ENCODE peak calls at places on chromosomes 5 and 9, in eight cellular contexts. One of them, this sample, is unnamed.

GRCh38 chr5:171897231-171897630 is 109.2 kb downstream of the FBXW11 start:
- DNase-seq in tibial nerve: no peak
- DNase-seq in fibroblast of mammary gland: no peak
- DNase-seq in ovary: no peak
- DNase-seq in CD8-positive, alpha-beta T cell: no peak
- DNase-seq in heart left ventricle: no peak
- DNase-seq in lower lobe of right lung: no peak
- DNase-seq in bronchial epithelial cell: no peak
- DNase-seq in this sample: no peak

GRCh38 chr5:146722361-146722779 is 156.2 kb downstream of the PPP2R2B start:
- DNase-seq in CD8-positive, alpha-beta T cell: no peak
- DNase-seq in fibroblast of mammary gland: peak; percentile 21
- DNase-seq in tibial nerve: no peak
- DNase-seq in ovary: no peak
- DNase-seq in heart left ventricle: no peak
- DNase-seq in lower lobe of right lung: no peak
- DNase-seq in bronchial epithelial cell: peak; percentile 59
- DNase-seq in this sample: no peak

GRCh38 chr9:92964981-92965758 is 17.8 kb downstream of the FGD3 start:
- DNase-seq in ovary: no peak
- DNase-seq in fibroblast of mammary gland: no peak
- DNase-seq in CD8-positive, alpha-beta T cell: peak; percentile 69
- DNase-seq in heart left ventricle: no peak
- DNase-seq in tibial nerve: no peak
- DNase-seq in lower lobe of right lung: peak; percentile 74
- DNase-seq in bronchial epithelial cell: no peak
- DNase-seq in this sample: peak; percentile 51

GRCh38 chr9:136858452-136858843 is 6.3 kb downstream of the MAMDC4 start:
- DNase-seq in tibial nerve: no peak
- DNase-seq in fibroblast of mammary gland: no peak
- DNase-seq in CD8-positive, alpha-beta T cell: no peak
- DNase-seq in lower lobe of right lung: no peak
- DNase-seq in bronchial epithelial cell: no peak
- DNase-seq in ovary: peak; percentile 21
- DNase-seq in heart left ventricle: no peak
- DNase-seq in this sample: no peak

GRCh38 chr5:108061941-108062340 is 320.0 kb downstream of the FBXL17 start:
- DNase-seq in CD8-positive, alpha-beta T cell: no peak
- DNase-seq in heart left ventricle: no peak
- DNase-seq in fibroblast of mammary gland: peak; percentile 51
- DNase-seq in lower lobe of right lung: no peak
- DNase-seq in bronchial epithelial cell: no peak
- DNase-seq in tibial nerve: no peak
- DNase-seq in ovary: no peak
- DNase-seq in this sample: no peak

GRCh38 chr5:170633235-170634041 is 129.6 kb downstream of the KCNIP1 start:
- DNase-seq in heart left ventricle: peak; percentile 78
- DNase-seq in tibial nerve: peak; percentile 82
- DNase-seq in ovary: peak; percentile 60
- DNase-seq in lower lobe of right lung: no peak
- DNase-seq in CD8-positive, alpha-beta T cell: no peak
- DNase-seq in fibroblast of mammary gland: peak; percentile 85
- DNase-seq in bronchial epithelial cell: peak; percentile 28
- DNase-seq in this sample: no peak

GRCh38 chr5:132837868-132838267 is 7.4 kb upstream of the SHROOM1 start:
- DNase-seq in ovary: no peak
- DNase-seq in fibroblast of mammary gland: no peak
- DNase-seq in bronchial epithelial cell: no peak
- DNase-seq in heart left ventricle: no peak
- DNase-seq in lower lobe of right lung: no peak
- DNase-seq in tibial nerve: no peak
- DNase-seq in CD8-positive, alpha-beta T cell: no peak
- DNase-seq in this sample: no peak

GRCh38 chr5:169717298-169717697 is 80.2 kb downstream of the DOCK2 start:
- DNase-seq in CD8-positive, alpha-beta T cell: no peak
- DNase-seq in lower lobe of right lung: no peak
- DNase-seq in tibial nerve: no peak
- DNase-seq in ovary: no peak
- DNase-seq in fibroblast of mammary gland: no peak
- DNase-seq in bronchial epithelial cell: peak; percentile 95
- DNase-seq in heart left ventricle: no peak
- DNase-seq in this sample: no peak

GRCh38 chr5:180689071-180689694 is 39.8 kb upstream of the FLT4 start:
- DNase-seq in lower lobe of right lung: no peak
- DNase-seq in ovary: no peak
- DNase-seq in bronchial epithelial cell: no peak
- DNase-seq in tibial nerve: no peak
- DNase-seq in fibroblast of mammary gland: peak; percentile 20
- DNase-seq in CD8-positive, alpha-beta T cell: peak; percentile 53
- DNase-seq in heart left ventricle: no peak
- DNase-seq in this sample: peak; percentile 24

GRCh38 chr5:80754900-80755299 is 100.1 kb upstream of the DHFR start:
- DNase-seq in ovary: no peak
- DNase-seq in CD8-positive, alpha-beta T cell: no peak
- DNase-seq in bronchial epithelial cell: no peak
- DNase-seq in heart left ventricle: no peak
- DNase-seq in lower lobe of right lung: no peak
- DNase-seq in fibroblast of mammary gland: peak; percentile 39
- DNase-seq in tibial nerve: peak; percentile 33
- DNase-seq in this sample: no peak

GRCh38 chr5:156391139-156391538 is 64.2 kb downstream of the SGCD start:
- DNase-seq in tibial nerve: no peak
- DNase-seq in CD8-positive, alpha-beta T cell: no peak
- DNase-seq in lower lobe of right lung: no peak
- DNase-seq in bronchial epithelial cell: peak; percentile 77
- DNase-seq in heart left ventricle: no peak
- DNase-seq in fibroblast of mammary gland: peak; percentile 43
- DNase-seq in ovary: no peak
- DNase-seq in this sample: no peak

GRCh38 chr5:109567374-109568044 is 122.2 kb upstream of the MAN2A1 start:
- DNase-seq in fibroblast of mammary gland: peak; percentile 93
- DNase-seq in heart left ventricle: no peak
- DNase-seq in CD8-positive, alpha-beta T cell: no peak
- DNase-seq in bronchial epithelial cell: peak; percentile 41
- DNase-seq in ovary: no peak
- DNase-seq in tibial nerve: peak; percentile 22
- DNase-seq in lower lobe of right lung: no peak
- DNase-seq in this sample: no peak

GRCh38 chr5:142674438-142675210 is 11.3 kb downstream of the FGF1 start:
- DNase-seq in bronchial epithelial cell: peak; percentile 64
- DNase-seq in fibroblast of mammary gland: peak; percentile 90
- DNase-seq in lower lobe of right lung: no peak
- DNase-seq in tibial nerve: no peak
- DNase-seq in heart left ventricle: peak; percentile 61
- DNase-seq in ovary: no peak
- DNase-seq in CD8-positive, alpha-beta T cell: no peak
- DNase-seq in this sample: no peak
- TF ChIP-seq CTCF in bronchial epithelial cell: no peak
- TF ChIP-seq CTCF in fibroblast of mammary gland: no peak
- TF ChIP-seq CTCF in lower lobe of right lung: no peak
- TF ChIP-seq CTCF in tibial nerve: no peak
- TF ChIP-seq CTCF in heart left ventricle: no peak
- TF ChIP-seq CTCF in ovary: no peak
- TF ChIP-seq CTCF in CD8-positive, alpha-beta T cell: no peak
- TF ChIP-seq CTCF in this sample: no peak

DNA sequence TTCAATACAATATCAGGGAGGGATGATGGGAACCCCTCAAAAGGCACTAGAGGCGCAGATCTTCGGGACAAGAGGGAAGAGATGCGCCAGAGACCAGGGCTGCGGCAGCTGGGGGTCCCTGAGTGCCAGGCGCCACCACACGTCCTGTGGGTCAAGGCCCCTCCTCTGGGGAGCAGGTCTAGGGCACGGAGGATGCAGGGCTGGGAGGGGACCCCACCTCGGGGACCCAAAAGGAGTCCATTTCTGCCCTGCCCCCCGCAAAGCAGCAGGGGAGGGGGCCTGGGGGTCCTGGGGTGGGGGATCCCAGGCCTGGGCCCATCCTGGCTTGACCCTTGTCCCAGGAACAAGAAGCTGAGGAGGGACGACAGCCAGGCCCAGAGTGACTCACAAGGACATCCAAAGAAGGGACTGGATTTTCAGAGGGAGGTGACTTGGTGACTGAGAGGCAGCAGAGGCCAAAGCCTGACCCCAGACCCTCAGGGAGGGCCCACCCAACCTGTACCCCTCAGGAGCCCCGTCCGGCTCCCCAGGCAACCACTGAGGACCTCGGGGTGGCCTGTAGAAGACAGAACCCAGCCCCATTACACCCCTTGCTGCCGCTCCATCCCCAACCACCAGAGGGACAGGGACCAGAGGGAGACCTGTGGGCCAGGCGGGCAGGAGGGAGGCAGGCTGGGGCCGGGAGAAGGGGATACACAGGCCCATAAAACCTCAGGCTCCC is 54.2 kb downstream of the LRSAM1 start:
- DNase-seq in tibial nerve: no peak
- DNase-seq in lower lobe of right lung: no peak
- DNase-seq in heart left ventricle: no peak
- DNase-seq in bronchial epithelial cell: no peak
- DNase-seq in CD8-positive, alpha-beta T cell: peak; percentile 26
- DNase-seq in ovary: no peak
- DNase-seq in fibroblast of mammary gland: peak; percentile 32
- DNase-seq in this sample: no peak
- TF ChIP-seq CTCF in tibial nerve: peak; percentile 33
- TF ChIP-seq CTCF in lower lobe of right lung: peak; percentile 31
- TF ChIP-seq CTCF in heart left ventricle: peak; percentile 32
- TF ChIP-seq CTCF in bronchial epithelial cell: peak; percentile 65
- TF ChIP-seq CTCF in CD8-positive, alpha-beta T cell: no peak
- TF ChIP-seq CTCF in ovary: peak; percentile 57
- TF ChIP-seq CTCF in fibroblast of mammary gland: peak; percentile 50
- TF ChIP-seq CTCF in this sample: no peak

DNA sequence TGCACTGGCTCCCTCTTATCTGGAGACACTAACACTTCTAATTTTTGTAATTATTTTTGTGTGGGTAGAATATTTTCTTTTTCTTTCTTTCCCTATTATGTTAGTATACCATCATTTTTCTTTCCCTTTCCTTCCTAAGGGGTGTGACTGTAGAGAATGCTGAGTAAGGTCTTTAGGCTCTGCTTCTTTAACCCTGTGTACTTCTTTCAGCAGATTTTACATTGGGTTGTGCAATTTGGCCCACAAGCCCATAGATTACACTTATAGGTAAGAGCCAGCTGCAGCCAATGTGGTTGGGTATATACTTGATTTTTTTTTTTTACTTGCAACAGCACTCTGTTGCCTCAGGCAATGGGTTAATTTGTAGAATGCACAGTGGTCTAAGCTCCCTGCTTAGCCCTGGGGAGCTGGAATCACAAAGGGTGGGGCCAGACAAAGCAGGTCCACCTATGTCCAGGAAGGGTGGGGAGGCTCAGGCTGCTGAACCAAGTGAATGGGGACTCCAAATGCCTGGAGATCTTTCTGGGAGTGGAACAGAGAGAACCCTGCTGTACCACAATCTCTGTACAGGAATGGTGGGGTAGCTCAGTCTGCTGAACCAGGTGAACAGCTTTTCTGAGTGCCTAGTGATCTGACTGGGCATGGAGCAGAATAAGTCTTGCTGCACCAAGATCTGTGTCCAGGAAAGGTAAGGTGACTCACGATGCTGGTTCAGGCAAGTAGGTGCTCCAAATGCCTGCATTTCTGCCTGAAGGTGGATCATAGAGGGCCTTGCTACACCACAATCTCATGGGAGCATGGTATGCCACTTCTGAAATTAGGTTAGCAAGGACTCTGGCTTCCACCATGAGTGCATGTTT is 64.9 kb downstream of the SLC25A46 start:
- DNase-seq in fibroblast of mammary gland: no peak
- DNase-seq in CD8-positive, alpha-beta T cell: no peak
- DNase-seq in ovary: no peak
- DNase-seq in bronchial epithelial cell: peak; percentile 97
- DNase-seq in tibial nerve: no peak
- DNase-seq in lower lobe of right lung: no peak
- DNase-seq in heart left ventricle: no peak
- DNase-seq in this sample: no peak
- TF ChIP-seq CTCF in fibroblast of mammary gland: no peak
- TF ChIP-seq CTCF in CD8-positive, alpha-beta T cell: no peak
- TF ChIP-seq CTCF in ovary: no peak
- TF ChIP-seq CTCF in bronchial epithelial cell: peak; percentile 36
- TF ChIP-seq CTCF in tibial nerve: no peak
- TF ChIP-seq CTCF in lower lobe of right lung: no peak
- TF ChIP-seq CTCF in heart left ventricle: no peak
- TF ChIP-seq CTCF in this sample: no peak

GRCh38 chr5:32713396-32714381 is 2.6 kb downstream of the NPR3 start:
- DNase-seq in bronchial epithelial cell: peak; percentile 64
- DNase-seq in CD8-positive, alpha-beta T cell: no peak
- DNase-seq in fibroblast of mammary gland: peak; percentile 20
- DNase-seq in tibial nerve: no peak
- DNase-seq in heart left ventricle: peak; percentile 44
- DNase-seq in lower lobe of right lung: peak; percentile 60
- DNase-seq in ovary: peak; percentile 14
- DNase-seq in this sample: no peak

GRCh38 chr5:32710859-32711692 is at the start of gene NPR3:
- DNase-seq in bronchial epithelial cell: no peak
- DNase-seq in tibial nerve: no peak
- DNase-seq in ovary: peak; percentile 30
- DNase-seq in fibroblast of mammary gland: peak; percentile 40
- DNase-seq in CD8-positive, alpha-beta T cell: no peak
- DNase-seq in lower lobe of right lung: no peak
- DNase-seq in heart left ventricle: peak; percentile 30
- DNase-seq in this sample: no peak

GRCh38 chr5:32714836-32715235 is 3.7 kb downstream of the NPR3 start:
- DNase-seq in CD8-positive, alpha-beta T cell: no peak
- DNase-seq in fibroblast of mammary gland: no peak
- DNase-seq in tibial nerve: no peak
- DNase-seq in lower lobe of right lung: no peak
- DNase-seq in heart left ventricle: no peak
- DNase-seq in ovary: no peak
- DNase-seq in bronchial epithelial cell: no peak
- DNase-seq in this sample: no peak

GRCh38 chr5:32711693-32712462 is 757 bp downstream of the NPR3 start:
- DNase-seq in bronchial epithelial cell: no peak
- DNase-seq in tibial nerve: no peak
- DNase-seq in lower lobe of right lung: peak; percentile 54
- DNase-seq in fibroblast of mammary gland: peak; percentile 31
- DNase-seq in ovary: peak; percentile 21
- DNase-seq in CD8-positive, alpha-beta T cell: no peak
- DNase-seq in heart left ventricle: peak; percentile 20
- DNase-seq in this sample: no peak

DNA sequence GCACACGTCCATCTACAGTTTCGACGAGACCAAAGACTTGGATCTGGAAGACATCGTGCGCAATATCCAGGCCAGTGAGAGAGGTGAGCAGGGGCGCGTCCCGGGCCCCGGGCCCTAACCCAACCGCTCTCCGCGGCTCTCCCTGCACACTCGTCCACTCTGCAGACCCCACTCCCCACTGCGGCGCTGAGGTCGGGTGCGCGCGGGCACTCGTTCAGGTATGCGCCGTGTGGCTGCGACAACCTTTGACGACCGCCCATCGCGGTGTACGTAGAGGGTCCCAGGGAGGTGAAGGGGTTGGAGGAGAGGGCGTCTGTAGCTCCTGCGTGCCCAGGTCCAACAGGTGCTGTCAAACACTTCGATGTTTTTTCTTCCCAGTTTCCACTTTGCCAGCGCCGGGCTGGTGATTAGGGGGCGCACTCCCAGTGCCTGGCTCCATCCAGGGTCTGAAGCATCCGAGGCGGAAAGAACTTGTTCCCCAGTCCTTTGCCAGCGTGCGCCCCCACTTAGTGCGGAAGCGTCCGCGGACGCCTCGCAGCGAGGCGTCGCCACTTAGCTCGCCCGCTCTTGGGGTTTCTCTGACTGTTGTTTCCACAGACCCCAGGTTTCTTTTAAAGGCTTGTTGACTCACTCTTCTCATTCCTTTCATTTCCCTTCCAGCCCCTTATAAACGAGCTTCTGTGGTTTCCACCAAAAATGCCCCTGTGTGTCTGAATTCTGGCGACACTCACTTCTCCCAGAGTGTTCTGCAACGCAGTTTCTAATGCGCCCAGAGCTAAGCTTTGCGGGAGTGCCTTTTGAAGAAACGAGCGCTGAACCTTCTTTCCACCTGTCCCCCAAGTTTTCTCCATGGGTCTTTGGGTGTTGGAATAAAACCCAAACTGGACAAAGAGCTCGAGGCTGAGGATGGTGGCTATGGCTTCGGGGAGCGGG is 1.6 kb downstream of the NPR3 start:
- DNase-seq in bronchial epithelial cell: no peak
- DNase-seq in fibroblast of mammary gland: peak; percentile 17
- DNase-seq in CD8-positive, alpha-beta T cell: no peak
- DNase-seq in heart left ventricle: no peak
- DNase-seq in tibial nerve: no peak
- DNase-seq in ovary: no peak
- DNase-seq in lower lobe of right lung: no peak
- DNase-seq in this sample: no peak
- TF ChIP-seq CTCF in bronchial epithelial cell: peak; percentile 20
- TF ChIP-seq CTCF in fibroblast of mammary gland: peak; percentile 15
- TF ChIP-seq CTCF in CD8-positive, alpha-beta T cell: no peak
- TF ChIP-seq CTCF in heart left ventricle: no peak
- TF ChIP-seq CTCF in tibial nerve: no peak
- TF ChIP-seq CTCF in ovary: no peak
- TF ChIP-seq CTCF in lower lobe of right lung: no peak
- TF ChIP-seq CTCF in this sample: no peak

This sample was measured in natural killer cell.